ENCODE peak calls at places on chromosome 3, in eight cellular contexts. Y, J, Q, B, G, X, T and H are unnamed samples.

GRCh38 chr3:98021821-98022220 is 13.3 kb downstream of the GABRR3 start:
- DNase-seq in J (no peak), T (no peak), Y (no peak), G (no peak), X (no peak), B (no peak), Q (no peak), H (no peak)

GRCh38 chr3:100072328-100073048 is 41.8 kb downstream of the FILIP1L start:
- DNase-seq in Q (no peak), B (no peak), Y (no peak), X (peak; percentile 27), T (no peak), J (no peak), G (no peak), H (no peak)

GRCh38 chr3:150105025-150105424 is 134.3 kb upstream of the PFN2 start:
- DNase-seq in J (no peak), X (no peak), Q (no peak), Y (no peak), G (no peak), T (no peak), B (no peak), H (no peak)

GRCh38 chr3:151178208-151178845 is 24.7 kb downstream of the GPR171 start:
- DNase-seq in X (no peak), Q (no peak), B (no peak), Y (no peak), T (no peak), J (no peak), G (no peak), H (no peak)

GRCh38 chr3:141385386-141386079 is 17.2 kb downstream of the ZBTB38 start:
- DNase-seq in X (no peak), T (no peak), Y (no peak), B (no peak), J (no peak), G (no peak), Q (no peak), H (no peak)

GRCh38 chr3:64639022-64639421 is 48.8 kb downstream of the ADAMTS9 start:
- DNase-seq in G (no peak), J (no peak), Q (no peak), X (no peak), T (no peak), B (no peak), Y (no peak), H (no peak)

GRCh38 chr3:126432901-126433480 is 38.3 kb downstream of the CFAP100 start:
- DNase-seq in G (no peak), T (peak; percentile 43), X (no peak), B (no peak), J (no peak), Q (no peak), Y (peak; percentile 34), H (no peak)

GRCh38 chr3:22887664-22888291 is 315.3 kb upstream of the UBE2E2 start:
- DNase-seq in G (peak; percentile 1), J (no peak), B (peak; percentile 4), T (peak; percentile 54), Q (no peak), Y (no peak), X (no peak), H (no peak)

GRCh38 chr3:130826516-130826915 is 67.4 kb upstream of the ATP2C1 start:
- DNase-seq in Q (no peak), X (no peak), J (no peak), B (no peak), Y (no peak), G (no peak), T (no peak), H (no peak)

GRCh38 chr3:86961297-86961696 is 29.7 kb downstream of the VGLL3 start:
- DNase-seq in Y (no peak), Q (no peak), X (no peak), J (no peak), T (no peak), B (no peak), G (no peak), H (no peak)

GRCh38 chr3:11692251-11692813 is 48.6 kb upstream of the VGLL4 start:
- DNase-seq in Y (no peak), B (no peak), T (no peak), Q (no peak), X (no peak), G (no peak), J (no peak), H (no peak)

GRCh38 chr3:88180398-88180999 is 30.7 kb downstream of the C3orf38 start:
- DNase-seq in G (peak; percentile 36), Y (no peak), X (no peak), Q (peak; percentile 11), B (peak; percentile 48), T (no peak), J (no peak), H (no peak)

GRCh38 chr3:170553788-170554620 is 31.9 kb downstream of the SLC7A14 start:
- DNase-seq in G (no peak), Y (no peak), J (no peak), X (no peak), Q (no peak), B (peak; percentile 25), T (no peak), H (no peak)

GRCh38 chr3:152524198-152525140 is 255.7 kb downstream of the MBNL1 start:
- DNase-seq in Q (no peak), T (peak; percentile 62), G (peak; percentile 56), J (no peak), X (no peak), B (peak; percentile 73), Y (peak; percentile 70), H (no peak)

GRCh38 chr3:169562988-169563774 is 100.3 kb downstream of the MECOM start:
- DNase-seq in Q (no peak), T (no peak), G (no peak), Y (no peak), X (no peak), J (no peak), B (no peak), H (no peak)

GRCh38 chr3:195154111-195154791 is 116.7 kb downstream of the XXYLT1 start:
- DNase-seq in T (no peak), Y (no peak), B (peak; percentile 87), G (no peak), X (no peak), Q (no peak), J (no peak), H (no peak)

GRCh38 chr3:195102609-195103467 is 168.1 kb downstream of the XXYLT1 start:
- DNase-seq in Q (peak; percentile 50), J (no peak), X (no peak), G (peak; percentile 91), B (peak; percentile 98), T (peak; percentile 74), Y (peak; percentile 62), H (no peak)

GRCh38 chr3:141812091-141812490 is 48.9 kb downstream of the GRK7 start:
- DNase-seq in G (no peak), T (no peak), X (no peak), Q (no peak), J (no peak), Y (no peak), B (no peak), H (no peak)

GRCh38 chr3:50269977-50270413 is 1.0 kb downstream of the SEMA3B start:
- DNase-seq in T (no peak), B (no peak), J (no peak), Q (peak; percentile 50), G (no peak), Y (no peak), X (no peak), H (no peak)

GRCh38 chr3:98780343-98780742 is 17.2 kb downstream of the ST3GAL6 start:
- DNase-seq in B (no peak), Q (no peak), X (no peak), J (no peak), G (no peak), T (no peak), Y (no peak), H (no peak)

DNA sequence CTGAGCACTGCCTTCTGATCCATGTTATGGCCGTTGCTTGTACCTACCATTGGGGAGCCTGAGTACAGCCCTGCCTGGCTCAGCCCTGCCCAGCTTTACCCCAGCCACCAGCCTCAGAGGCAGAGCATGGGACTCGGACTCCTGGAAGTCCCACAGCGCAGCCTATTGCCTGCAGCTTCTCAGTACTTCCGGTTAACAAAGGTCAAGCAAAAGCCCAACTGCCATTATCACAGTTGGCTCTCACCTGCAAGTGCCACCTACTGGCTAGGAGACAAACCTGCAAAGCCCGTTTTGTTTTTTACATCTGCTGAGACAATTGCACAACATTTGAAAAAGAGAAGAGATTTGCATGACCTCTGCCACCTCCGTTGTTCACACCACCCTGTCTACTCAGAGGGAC is 1081.7 kb downstream of the NAALADL2 start:
- DNase-seq in X (no peak), J (no peak), T (no peak), Y (no peak), G (no peak), B (no peak), Q (no peak), H (no peak)
- TF ChIP-seq CTCF in X (no peak), J (no peak), T (no peak), Y (no peak), G (peak; percentile 33), B (peak; percentile 16), Q (no peak), H (no peak)

DNA sequence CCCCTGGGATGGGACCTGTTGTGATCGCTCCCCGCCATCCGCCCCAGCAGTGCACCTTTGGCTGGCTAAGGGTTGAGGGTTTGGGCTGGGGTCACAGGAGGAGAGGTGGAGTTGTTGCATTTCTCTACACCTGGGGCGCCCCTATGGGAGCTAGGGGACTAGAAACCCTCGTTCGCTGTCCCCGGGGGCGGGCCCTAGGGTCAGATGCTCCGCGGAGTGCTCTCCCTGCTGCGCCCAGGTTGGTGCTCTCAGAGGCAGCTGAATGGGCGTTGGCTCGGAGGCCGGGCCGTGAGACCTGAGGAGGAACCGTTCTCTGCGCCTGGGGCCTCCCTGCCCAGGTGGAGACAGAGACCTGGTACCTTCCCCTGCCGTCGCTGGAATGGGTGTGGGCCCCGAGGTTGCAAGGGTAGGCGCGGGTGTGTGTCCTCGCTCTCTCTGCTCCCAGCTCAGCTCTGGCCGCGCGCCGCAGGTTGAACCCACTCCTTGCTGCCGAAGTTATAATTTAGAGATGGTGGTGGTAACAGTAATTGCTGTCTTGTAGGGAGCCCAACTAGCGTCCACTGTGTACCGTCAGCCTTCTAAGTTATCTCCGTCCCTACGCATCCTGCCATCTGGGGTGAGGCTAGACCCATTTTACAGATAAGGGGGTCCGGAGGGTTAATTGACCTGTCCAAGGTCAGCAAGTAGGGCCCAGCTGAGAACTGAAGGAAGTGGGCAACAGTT is 965 bp downstream of the FLNB start:
- DNase-seq in G (no peak), B (no peak), Y (peak; percentile 77), T (no peak), X (peak; percentile 26), Q (no peak), J (peak; percentile 66), H (peak; percentile 44)
- H3K27ac ChIP-seq in G (peak overlapping the region; percentile 81), B (peak overlapping the region; percentile 25), Y (peak overlapping the region; percentile 85), T (no peak overlapping the region), X (peak overlapping the region; percentile 38), Q (peak overlapping the region; percentile 97), J (peak overlapping the region; percentile 81), H (no peak overlapping the region)

DNA sequence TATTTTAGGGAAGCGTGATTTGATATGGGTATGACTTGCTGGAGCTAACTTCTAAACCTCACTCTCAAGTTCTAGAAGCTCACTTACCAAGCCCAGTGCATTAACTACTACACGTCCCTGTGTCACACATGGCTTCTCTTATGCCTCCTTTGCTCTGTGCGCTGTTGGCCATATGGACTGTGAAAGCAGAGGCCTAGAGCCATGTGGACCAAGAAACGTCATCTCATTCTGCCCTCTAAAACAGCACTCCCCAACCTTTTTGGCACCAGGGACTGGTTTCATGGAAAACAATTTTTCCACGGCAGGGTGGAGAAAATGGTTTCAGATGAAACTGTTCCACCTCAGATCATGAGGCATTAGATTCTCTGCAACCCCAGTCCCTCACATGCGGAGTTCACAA is 11.7 kb downstream of the MTMR14 start:
- DNase-seq in J (no peak), B (no peak), T (no peak), G (no peak), X (no peak), Q (no peak), Y (no peak), H (no peak)
- H3K9me3 ChIP-seq in J (no peaks in the 10 kb centered on the region), B (no peaks in the 10 kb centered on the region), T (no peaks in the 10 kb centered on the region), G (no peaks in the 10 kb centered on the region), X (no peaks in the 10 kb centered on the region), Q (no peaks in the 10 kb centered on the region), Y (no peaks in the 10 kb centered on the region), H (no peaks in the 10 kb centered on the region)

GRCh38 chr3:139455855-139456254 is 20.5 kb downstream of the RBP2 start:
- DNase-seq in X (no peak), Y (no peak), T (no peak), Q (peak; percentile 4), J (no peak), G (no peak), B (no peak), H (no peak)
- TF ChIP-seq CTCF in X (no peak), Y (no peak), T (no peak), Q (no peak), J (no peak), G (peak; percentile 14), B (no peak), H (no peak)